ENCODE peak calls at places on chromosomes 13 and 19, in ten cellular contexts. G is mammary epithelial cell, H is heart right ventricle, D is heart left ventricle, A is body of pancreas, Q is small intestine, V is SK-N-SH, F is ascending aorta, U is ovary, K is AG04450. E is an unnamed sample.

GRCh38 chr19:47663911-47664771 is 49.1 kb upstream of the EHD2 start:
- DNase-seq in Q (peak; percentile 82), H (no peak), F (peak; percentile 73), A (peak; percentile 54), V (no peak), D (no peak), U (peak; percentile 73), K (peak; percentile 91), G (peak; percentile 95), E (no peak)

GRCh38 chr13:92224052-92224821 is 825.8 kb downstream of the GPC5 start:
- DNase-seq in V (no peak), H (no peak), K (peak; percentile 69), F (no peak), G (peak; percentile 0), A (no peak), D (no peak), U (no peak), Q (no peak), E (no peak)

GRCh38 chr13:97844151-97844550 is 109.3 kb upstream of the IPO5 start:
- DNase-seq in A (no peak), K (no peak), V (no peak), F (no peak), H (no peak), D (no peak), U (no peak), Q (no peak), G (no peak), E (no peak)

GRCh38 chr19:33554821-33555220 is 33.2 kb upstream of the PEPD start:
- DNase-seq in Q (no peak), F (no peak), G (no peak), U (peak; percentile 1), K (no peak), V (no peak), A (no peak), H (no peak), D (no peak), E (no peak)

GRCh38 chr19:17370026-17370587 is 7.0 kb downstream of the PLVAP start:
- DNase-seq in U (no peak), F (no peak), A (no peak), K (peak; percentile 32), H (no peak), D (no peak), Q (no peak), V (no peak), G (no peak), E (no peak)

GRCh38 chr13:63304497-63304896 is 1888.8 kb upstream of the PCDH20 start:
- DNase-seq in Q (no peak), D (no peak), A (no peak), V (no peak), K (no peak), G (no peak), F (no peak), H (no peak), U (no peak), E (no peak)

GRCh38 chr19:55546822-55547614 is 1.7 kb upstream of the SBK3 start:
- DNase-seq in A (peak; percentile 56), F (peak; percentile 70), V (no peak), U (peak; percentile 52), K (peak; percentile 43), H (peak; percentile 87), Q (no peak), D (peak; percentile 89), G (peak; percentile 26), E (no peak)

GRCh38 chr19:55092423-55093318 is 17.0 kb downstream of the EPS8L1 start:
- DNase-seq in Q (no peak), U (no peak), F (no peak), A (no peak), G (no peak), D (peak; percentile 60), K (no peak), H (no peak), V (no peak), E (no peak)

GRCh38 chr19:58332697-58333096 is 5.9 kb downstream of the ZSCAN22 start:
- DNase-seq in Q (no peak), F (no peak), U (no peak), H (no peak), G (no peak), D (no peak), A (no peak), V (no peak), K (no peak), E (no peak)

GRCh38 chr19:58336216-58336615 is 9.4 kb downstream of the ZSCAN22 start:
- DNase-seq in H (no peak), K (no peak), A (no peak), F (no peak), U (no peak), D (no peak), V (no peak), Q (no peak), G (no peak), E (no peak)

GRCh38 chr19:58335630-58336029 is 8.8 kb downstream of the ZSCAN22 start:
- DNase-seq in Q (no peak), A (no peak), F (no peak), H (no peak), U (no peak), G (no peak), D (no peak), K (no peak), V (no peak), E (no peak)

GRCh38 chr19:58336820-58337219 is 10.0 kb downstream of the ZSCAN22 start:
- DNase-seq in H (no peak), V (no peak), D (no peak), A (no peak), Q (no peak), K (no peak), F (no peak), U (no peak), G (no peak), E (no peak)

DNA sequence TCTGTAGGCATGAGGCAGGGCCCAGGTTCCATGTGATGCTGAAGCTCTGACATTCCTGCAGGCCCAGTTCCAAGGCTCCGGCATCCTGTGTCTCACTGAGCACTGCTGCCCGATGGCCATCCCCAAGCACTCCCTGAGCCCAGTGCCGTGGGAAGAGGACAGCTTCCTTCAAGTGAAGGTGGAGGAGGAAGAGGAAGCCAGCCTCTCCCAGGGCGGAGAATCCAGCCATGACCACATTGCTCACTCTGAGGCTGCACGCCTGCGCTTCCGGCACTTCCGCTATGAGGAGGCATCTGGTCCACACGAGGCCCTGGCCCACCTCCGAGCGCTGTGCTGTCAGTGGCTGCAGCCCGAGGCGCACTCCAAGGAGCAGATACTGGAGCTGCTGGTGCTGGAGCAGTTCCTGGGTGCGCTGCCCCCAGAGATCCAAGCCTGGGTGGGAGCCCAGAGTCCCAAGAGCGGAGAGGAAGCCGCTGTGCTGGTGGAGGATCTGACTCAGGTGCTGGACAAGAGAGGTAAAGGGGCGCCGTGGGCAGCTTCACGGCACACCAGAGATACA is 8.0 kb downstream of the ZSCAN22 start:
- DNase-seq in K (no peak), F (no peak), G (no peak), V (no peak), U (no peak), H (no peak), D (no peak), A (no peak), Q (no peak), E (no peak)
- H3K9me3 ChIP-seq in K (peaks cover 23% of the 10 kb centered on the region), F (no peaks in the 10 kb centered on the region), G (peaks cover 16% of the 10 kb centered on the region), V (no peaks in the 10 kb centered on the region), U (no peaks in the 10 kb centered on the region), H (no peaks in the 10 kb centered on the region), D (no peaks in the 10 kb centered on the region), A (no peaks in the 10 kb centered on the region), Q (peaks cover 2% of the 10 kb centered on the region), E (no peaks in the 10 kb centered on the region)

DNA sequence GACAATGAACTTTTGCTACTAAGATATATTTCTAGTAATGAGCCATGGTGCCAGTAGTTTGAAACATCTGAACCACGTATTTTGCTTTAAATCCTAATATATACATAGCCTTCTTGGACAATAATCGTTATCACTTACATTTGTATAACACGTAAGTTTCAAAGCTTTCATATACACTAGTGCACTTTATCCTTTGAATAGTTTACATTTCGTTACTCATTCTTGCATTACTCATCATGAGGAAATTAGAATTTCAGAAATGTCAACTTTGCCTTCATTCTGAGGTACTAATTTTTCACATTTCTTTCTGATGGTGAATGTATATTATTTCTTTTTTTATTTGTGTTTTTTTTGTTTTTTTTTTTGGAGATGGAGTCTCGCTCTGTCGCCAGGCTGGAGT is 5.8 kb downstream of the KBTBD7 start:
- DNase-seq in A (no peak), K (peak; percentile 49), F (no peak), V (no peak), Q (no peak), U (no peak), D (no peak), H (no peak), G (no peak), E (no peak)
- H3K9me3 ChIP-seq in A (no peaks in the 10 kb centered on the region), K (peaks cover 9% of the 10 kb centered on the region), F (no peaks in the 10 kb centered on the region), V (no peaks in the 10 kb centered on the region), Q (no peaks in the 10 kb centered on the region), U (no peaks in the 10 kb centered on the region), D (no peaks in the 10 kb centered on the region), H (no peaks in the 10 kb centered on the region), G (peaks cover 6% of the 10 kb centered on the region), E (no peaks in the 10 kb centered on the region)

DNA sequence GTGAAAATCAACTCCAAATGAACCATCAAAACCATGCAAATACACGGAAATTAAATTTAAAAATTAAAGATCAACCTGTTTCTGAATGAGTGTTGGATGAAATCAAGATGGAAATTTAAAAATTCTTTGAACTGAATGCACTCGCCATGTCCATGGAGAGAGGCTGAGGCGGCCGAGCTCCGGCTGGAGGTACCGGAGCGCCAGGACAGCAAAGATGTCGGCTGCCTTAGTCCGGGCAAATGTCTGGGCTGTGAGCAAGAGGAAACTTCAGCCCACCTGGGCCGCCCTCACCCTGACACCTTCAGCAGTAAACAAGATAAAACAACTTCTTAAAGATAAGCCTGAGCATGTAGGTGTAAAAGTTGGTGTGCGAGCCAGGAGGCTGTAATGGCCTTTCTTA is 5.3 kb upstream of the ZNF506 start:
- DNase-seq in F (no peak), H (no peak), D (no peak), A (no peak), Q (no peak), V (no peak), K (no peak), U (no peak), G (no peak), E (no peak)
- H3K9me3 ChIP-seq in F (peaks cover 11% of the 10 kb centered on the region), H (peaks cover 51% of the 10 kb centered on the region), D (peaks cover 30% of the 10 kb centered on the region), A (peaks cover 9% of the 10 kb centered on the region), Q (peaks cover 5% of the 10 kb centered on the region), V (peaks cover 11% of the 10 kb centered on the region), K (peaks cover 49% of the 10 kb centered on the region), U (no peaks in the 10 kb centered on the region), G (peaks cover 35% of the 10 kb centered on the region), E (peaks cover 6% of the 10 kb centered on the region)

GRCh38 chr19:58054792-58055482 is 4.1 kb upstream of the ZNF135 start:
- DNase-seq in H (peak; percentile 56), V (no peak), U (peak; percentile 51), Q (no peak), F (no peak), G (no peak), K (no peak), D (no peak), A (peak; percentile 41), E (no peak)

GRCh38 chr19:58056261-58056660 is 2.8 kb upstream of the ZNF135 start:
- DNase-seq in H (no peak), Q (no peak), U (no peak), V (no peak), D (no peak), A (no peak), G (no peak), K (no peak), F (no peak), E (no peak)

GRCh38 chr19:58052256-58052655 is 6.8 kb upstream of the ZNF135 start:
- DNase-seq in G (no peak), K (no peak), A (no peak), U (no peak), Q (no peak), V (no peak), D (no peak), F (no peak), H (no peak), E (no peak)

GRCh38 chr19:58055483-58055874 is 3.6 kb upstream of the ZNF135 start:
- DNase-seq in H (no peak), D (no peak), K (no peak), U (no peak), F (no peak), V (no peak), G (no peak), Q (no peak), A (no peak), E (no peak)

DNA sequence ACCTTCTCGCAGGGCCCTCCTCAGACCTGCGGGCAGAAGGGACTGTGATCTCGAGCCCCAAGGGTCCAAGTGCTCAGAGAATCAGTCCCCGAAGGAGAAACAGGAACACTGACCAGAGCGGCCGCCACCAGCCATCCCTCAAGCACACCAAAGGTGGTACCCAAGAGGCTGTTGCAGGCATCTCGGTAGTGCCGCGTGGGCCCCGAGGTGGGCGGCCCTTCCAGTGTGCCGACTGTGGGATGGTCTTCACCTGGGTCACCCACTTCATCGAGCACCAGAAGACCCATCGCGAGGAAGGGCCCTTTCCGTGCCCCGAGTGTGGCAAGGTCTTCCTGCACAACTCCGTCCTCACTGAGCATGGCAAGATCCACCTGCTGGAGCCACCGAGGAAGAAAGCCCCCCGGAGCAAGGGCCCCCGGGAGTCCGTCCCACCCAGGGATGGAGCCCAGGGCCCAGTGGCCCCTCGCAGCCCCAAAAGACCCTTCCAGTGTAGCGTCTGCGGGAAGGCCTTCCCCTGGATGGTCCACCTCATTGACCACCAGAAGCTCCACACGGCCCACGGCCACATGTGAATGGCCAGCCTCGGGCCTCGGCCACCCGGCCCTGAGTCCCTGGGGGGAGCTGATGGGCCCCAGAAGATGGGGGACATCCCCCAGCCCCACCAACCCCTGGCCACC is 5.5 kb upstream of the ZNF135 start:
- DNase-seq in V (no peak), Q (no peak), A (no peak), F (no peak), D (no peak), G (no peak), H (no peak), K (no peak), U (no peak), E (no peak)
- H3K9me3 ChIP-seq in V (no peaks in the 10 kb centered on the region), Q (peaks cover 2% of the 10 kb centered on the region), A (peaks cover 33% of the 10 kb centered on the region), F (peaks cover 23% of the 10 kb centered on the region), D (peaks cover 7% of the 10 kb centered on the region), G (peaks cover 49% of the 10 kb centered on the region), H (peaks cover 47% of the 10 kb centered on the region), K (peaks cover 90% of the 10 kb centered on the region), U (no peaks in the 10 kb centered on the region), E (no peaks in the 10 kb centered on the region)

E was measured in T-helper 17 cell.